ENCODE peak calls at places on chromosome X, in nine cellular contexts. P, S, G, U, C, O, N, V and I are unnamed samples.

GRCh38 chrX:151722241-151722846 is 6.5 kb downstream of the FATE1 start:
- DNase-seq in P (peak), S (peak), G (peak), U (no peak), C (no peak), O (no peak), N (peak), V (no peak), I (peak)

GRCh38 chrX:129013574-129013973 is 509.7 kb downstream of the SMARCA1 start:
- DNase-seq in P (no peak), S (no peak), G (no peak), U (no peak), C (no peak), O (no peak), N (no peak), V (no peak), I (no peak)

GRCh38 chrX:31527455-31528126 is 455.8 kb upstream of the FTHL17 start:
- DNase-seq in P (no peak), S (no peak), G (no peak), U (no peak), C (no peak), O (no peak), N (no peak), V (no peak), I (no peak)

GRCh38 chrX:123859828-123860505 is at the start of gene XIAP:
- DNase-seq in P (peak), S (peak), G (peak), U (peak), C (peak), O (peak), N (peak), V (peak), I (peak)

GRCh38 chrX:150680974-150681373 is 12.2 kb upstream of the MTMR1 start:
- DNase-seq in P (peak), S (peak), G (no peak), U (no peak), C (no peak), O (no peak), N (peak), V (no peak), I (peak)

GRCh38 chrX:152632445-152633097 is 5.1 kb upstream of the GABRQ start:
- DNase-seq in P (peak), S (peak), G (no peak), U (no peak), C (no peak), O (no peak), N (peak), V (no peak), I (no peak)

GRCh38 chrX:100880368-100880767 is 6.2 kb upstream of the NOX1 start:
- DNase-seq in P (no peak), S (no peak), G (no peak), U (no peak), C (no peak), O (no peak), N (no peak), V (peak), I (no peak)

GRCh38 chrX:27598312-27598711 is 8.2 kb downstream of the DCAF8L2 start:
- DNase-seq in P (peak), S (peak), G (no peak), U (no peak), C (no peak), O (no peak), N (no peak), V (no peak), I (no peak)

GRCh38 chrX:25029288-25029687 is 13.5 kb upstream of the ARX start:
- DNase-seq in P (no peak), S (no peak), G (no peak), U (no peak), C (no peak), O (no peak), N (no peak), V (no peak), I (no peak)

GRCh38 chrX:148495156-148495555 is 5.3 kb upstream of the AFF2 start:
- DNase-seq in P (no peak), S (no peak), G (no peak), U (no peak), C (no peak), O (no peak), N (no peak), V (no peak), I (no peak)

GRCh38 chrX:2576793-2577192 is 76.0 kb upstream of the DHRSX start:
- DNase-seq in P (no peak), S (no peak), G (no peak), U (no peak), C (no peak), O (no peak), N (peak), V (no peak), I (no peak)

GRCh38 chrX:117743469-117744251 is 372.9 kb downstream of the KLHL13 start:
- DNase-seq in P (peak), S (no peak), G (no peak), U (no peak), C (no peak), O (no peak), N (no peak), V (no peak), I (no peak)

GRCh38 chrX:39654183-39654925 is 443.4 kb downstream of the BCOR start:
- DNase-seq in P (no peak), S (no peak), G (no peak), U (no peak), C (no peak), O (no peak), N (no peak), V (no peak), I (no peak)

GRCh38 chrX:39813631-39814246 is 284.0 kb downstream of the BCOR start:
- DNase-seq in P (no peak), S (peak), G (peak), U (no peak), C (no peak), O (peak), N (no peak), V (peak), I (no peak)

GRCh38 chrX:102067966-102068723 is 57.3 kb upstream of the TCEAL2 start:
- DNase-seq in P (peak), S (peak), G (no peak), U (no peak), C (no peak), O (no peak), N (no peak), V (peak), I (no peak)

GRCh38 chrX:24702362-24703184 is 8.9 kb downstream of the POLA1 start:
- DNase-seq in P (no peak), S (no peak), G (no peak), U (no peak), C (no peak), O (no peak), N (no peak), V (no peak), I (peak)

GRCh38 chrX:10529344-10529743 is 91.0 kb downstream of the MID1 start:
- DNase-seq in P (no peak), S (peak), G (no peak), U (no peak), C (no peak), O (no peak), N (no peak), V (no peak), I (no peak)

GRCh38 chrX:25079020-25079419 is 63.3 kb upstream of the ARX start:
- DNase-seq in P (no peak), S (no peak), G (no peak), U (no peak), C (no peak), O (no peak), N (no peak), V (no peak), I (no peak)

GRCh38 chrX:80984118-80984517 is 174.4 kb upstream of the BRWD3 start:
- DNase-seq in P (no peak), S (no peak), G (no peak), U (no peak), C (no peak), O (no peak), N (no peak), V (no peak), I (no peak)

GRCh38 chrX:120819126-120819525 is 56.5 kb downstream of the CT47B1 start:
- DNase-seq in P (no peak), S (no peak), G (no peak), U (no peak), C (no peak), O (no peak), N (no peak), V (no peak), I (no peak)

GRCh38 chrX:153814591-153815315 is 15.6 kb downstream of the PDZD4 start:
- DNase-seq in P (no peak), S (no peak), G (no peak), U (no peak), C (no peak), O (no peak), N (no peak), V (peak), I (no peak)

GRCh38 chrX:81120936-81121351 is 80.8 kb downstream of the HMGN5 start:
- DNase-seq in P (peak), S (peak), G (no peak), U (no peak), C (no peak), O (peak), N (no peak), V (no peak), I (peak)

GRCh38 chrX:24575496-24575895 is 71.7 kb downstream of the PCYT1B start:
- DNase-seq in P (no peak), S (no peak), G (no peak), U (no peak), C (no peak), O (no peak), N (no peak), V (no peak), I (no peak)

GRCh38 chrX:23854945-23855344 is 52.8 kb downstream of the APOO start:
- DNase-seq in P (no peak), S (peak), G (no peak), U (no peak), C (no peak), O (no peak), N (no peak), V (peak), I (no peak)

GRCh38 chrX:145630806-145631435 is 186.7 kb upstream of the SLITRK2 start:
- DNase-seq in P (no peak), S (no peak), G (no peak), U (no peak), C (no peak), O (no peak), N (no peak), V (no peak), I (no peak)

GRCh38 chrX:155188786-155189185 is 27.5 kb upstream of the VBP1 start:
- DNase-seq in P (no peak), S (no peak), G (no peak), U (no peak), C (no peak), O (no peak), N (no peak), V (no peak), I (no peak)

GRCh38 chrX:138150709-138151108 is 560.8 kb downstream of the FGF13 start:
- DNase-seq in P (no peak), S (no peak), G (no peak), U (no peak), C (no peak), O (no peak), N (no peak), V (no peak), I (no peak)

GRCh38 chrX:110021180-110022022 is 18.5 kb downstream of the TMEM164 start:
- DNase-seq in P (no peak), S (peak), G (no peak), U (no peak), C (no peak), O (peak), N (no peak), V (peak), I (no peak)

GRCh38 chrX:18075603-18076002 is 145.1 kb downstream of the BEND2 start:
- DNase-seq in P (no peak), S (no peak), G (no peak), U (no peak), C (no peak), O (no peak), N (no peak), V (no peak), I (no peak)

GRCh38 chrX:96685205-96686099 is 810 bp downstream of the DIAPH2 start:
- DNase-seq in P (peak), S (peak), G (peak), U (no peak), C (no peak), O (peak), N (no peak), V (peak), I (peak)

GRCh38 chrX:115968436-115969252 is 201.9 kb upstream of the AGTR2 start:
- DNase-seq in P (no peak), S (peak), G (peak), U (no peak), C (no peak), O (no peak), N (peak), V (no peak), I (peak)

GRCh38 chrX:46686003-46686645 is 72.8 kb downstream of the SLC9A7 start:
- DNase-seq in P (peak), S (peak), G (no peak), U (no peak), C (no peak), O (no peak), N (peak), V (no peak), I (peak)

GRCh38 chrX:46208225-46208854 is 336.9 kb downstream of the ZNF674 start:
- DNase-seq in P (no peak), S (peak), G (no peak), U (no peak), C (peak), O (no peak), N (no peak), V (no peak), I (no peak)

GRCh38 chrX:46326161-46326560 is 219.1 kb downstream of the ZNF674 start:
- DNase-seq in P (no peak), S (peak), G (no peak), U (no peak), C (no peak), O (no peak), N (no peak), V (no peak), I (no peak)

GRCh38 chrX:19776753-19777152 is 110.6 kb downstream of the SH3KBP1 start:
- DNase-seq in P (no peak), S (no peak), G (no peak), U (no peak), C (no peak), O (no peak), N (no peak), V (no peak), I (no peak)

GRCh38 chrX:155966876-155967275 is 30.6 kb upstream of the IL9R start:
- DNase-seq in P (peak), S (peak), G (no peak), U (no peak), C (peak), O (no peak), N (peak), V (peak), I (peak)

GRCh38 chrX:46311581-46312120 is 233.6 kb downstream of the ZNF674 start:
- DNase-seq in P (no peak), S (no peak), G (no peak), U (no peak), C (no peak), O (no peak), N (no peak), V (peak), I (no peak)

GRCh38 chrX:133698298-133698697 is 283.0 kb upstream of the GPC4 start:
- DNase-seq in P (no peak), S (peak), G (no peak), U (no peak), C (no peak), O (no peak), N (no peak), V (no peak), I (no peak)

GRCh38 chrX:114774691-114775090 is 190.8 kb downstream of the HTR2C start:
- DNase-seq in P (peak), S (no peak), G (no peak), U (no peak), C (no peak), O (no peak), N (no peak), V (no peak), I (no peak)
- TF ChIP-seq CTCF in P (peak), S (no peak), G (no peak), U (no peak), C (no peak), O (no peak), N (no peak), V (no peak), I (no peak)

GRCh38 chrX:12950851-12951589 is 23.9 kb upstream of the TMSB4X start:
- DNase-seq in P (peak), S (no peak), G (no peak), U (peak), C (no peak), O (no peak), N (no peak), V (no peak), I (no peak)
- TF ChIP-seq CTCF in P (peak), S (peak), G (peak), U (peak), C (no peak), O (no peak), N (peak), V (peak), I (peak)

DNA sequence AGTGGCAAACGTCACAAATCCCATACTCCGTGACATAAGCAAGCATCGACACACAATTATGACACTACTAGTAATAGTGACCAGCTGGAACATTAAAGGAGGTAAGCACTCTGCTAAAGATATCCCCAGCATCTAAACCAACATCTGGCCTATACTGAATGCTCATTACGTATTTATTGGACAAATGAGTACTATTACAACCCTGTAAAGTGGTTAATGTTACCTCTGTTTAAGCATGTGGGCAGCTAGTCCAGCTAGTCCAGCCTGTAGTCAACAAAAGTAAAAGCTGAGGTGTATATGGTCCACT is 419 bp upstream of the RPGR start:
- DNase-seq in P (no peak), S (no peak), G (no peak), U (no peak), C (no peak), O (no peak), N (no peak), V (no peak), I (no peak)
- TF ChIP-seq CTCF in P (no peak), S (no peak), G (no peak), U (peak), C (no peak), O (no peak), N (no peak), V (no peak), I (no peak)

GRCh38 chrX:126164689-126165400 is 1.2 kb downstream of the DCAF12L2 start:
- DNase-seq in P (no peak), S (no peak), G (no peak), U (no peak), C (no peak), O (no peak), N (no peak), V (no peak), I (no peak)
- TF ChIP-seq CTCF in P (no peak), S (no peak), G (no peak), U (no peak), C (no peak), O (no peak), N (no peak), V (no peak), I (no peak)